ENCODE peak calls at places on chromosomes 12 and 14, in six cellular contexts. One of them, this sample, is unnamed.

GRCh38 chr14:106844608-106845285 is 1318.4 kb downstream of the TMEM121 start:
- DNase-seq in neuronal stem cell: no peak
- DNase-seq in H9: no peak
- DNase-seq in mesenchymal stem cell: no peak
- DNase-seq in IMR-90: no peak
- DNase-seq in trophoblast cell: peak
- DNase-seq in this sample: no peak

GRCh38 chr12:60148109-60148508 is 552.3 kb downstream of the SLC16A7 start:
- DNase-seq in mesenchymal stem cell: peak
- DNase-seq in trophoblast cell: no peak
- DNase-seq in H9: no peak
- DNase-seq in IMR-90: peak
- DNase-seq in neuronal stem cell: no peak
- DNase-seq in this sample: no peak

GRCh38 chr14:53306926-53307325 is 153.8 kb upstream of the DDHD1 start:
- DNase-seq in mesenchymal stem cell: peak
- DNase-seq in neuronal stem cell: peak
- DNase-seq in H9: no peak
- DNase-seq in trophoblast cell: no peak
- DNase-seq in IMR-90: peak
- DNase-seq in this sample: no peak

GRCh38 chr14:79080040-79080439 is 909.9 kb downstream of the NRXN3 start:
- DNase-seq in neuronal stem cell: no peak
- DNase-seq in trophoblast cell: no peak
- DNase-seq in H9: no peak
- DNase-seq in IMR-90: no peak
- DNase-seq in mesenchymal stem cell: no peak
- DNase-seq in this sample: no peak

GRCh38 chr12:13293086-13293485 is 96.6 kb downstream of the EMP1 start:
- DNase-seq in mesenchymal stem cell: no peak
- DNase-seq in H9: no peak
- DNase-seq in trophoblast cell: no peak
- DNase-seq in neuronal stem cell: no peak
- DNase-seq in IMR-90: peak
- DNase-seq in this sample: no peak

GRCh38 chr12:65673732-65674131 is 150.6 kb upstream of the HMGA2 start:
- DNase-seq in mesenchymal stem cell: peak
- DNase-seq in neuronal stem cell: no peak
- DNase-seq in trophoblast cell: no peak
- DNase-seq in H9: no peak
- DNase-seq in IMR-90: peak
- DNase-seq in this sample: no peak

GRCh38 chr14:45838597-45838996 is 585.6 kb upstream of the MIS18BP1 start:
- DNase-seq in mesenchymal stem cell: peak
- DNase-seq in neuronal stem cell: no peak
- DNase-seq in trophoblast cell: no peak
- DNase-seq in IMR-90: no peak
- DNase-seq in H9: no peak
- DNase-seq in this sample: peak

GRCh38 chr14:88079624-88080023 is 74.7 kb downstream of the GPR65 start:
- DNase-seq in trophoblast cell: no peak
- DNase-seq in mesenchymal stem cell: no peak
- DNase-seq in H9: no peak
- DNase-seq in IMR-90: no peak
- DNase-seq in neuronal stem cell: no peak
- DNase-seq in this sample: no peak

GRCh38 chr12:617304-617915 is 45.8 kb downstream of the NINJ2 start:
- DNase-seq in neuronal stem cell: no peak
- DNase-seq in IMR-90: peak
- DNase-seq in H9: no peak
- DNase-seq in trophoblast cell: no peak
- DNase-seq in mesenchymal stem cell: peak
- DNase-seq in this sample: no peak

GRCh38 chr14:32473476-32473875 is 144.4 kb downstream of the AKAP6 start:
- DNase-seq in H9: no peak
- DNase-seq in IMR-90: no peak
- DNase-seq in trophoblast cell: no peak
- DNase-seq in neuronal stem cell: no peak
- DNase-seq in mesenchymal stem cell: no peak
- DNase-seq in this sample: peak

GRCh38 chr14:38405851-38406630 is 150.1 kb upstream of the CLEC14A start:
- DNase-seq in trophoblast cell: no peak
- DNase-seq in neuronal stem cell: peak
- DNase-seq in mesenchymal stem cell: peak
- DNase-seq in IMR-90: peak
- DNase-seq in H9: peak
- DNase-seq in this sample: peak

GRCh38 chr12:107501681-107502080 is 183.9 kb upstream of the PWP1 start:
- DNase-seq in IMR-90: no peak
- DNase-seq in trophoblast cell: no peak
- DNase-seq in mesenchymal stem cell: no peak
- DNase-seq in neuronal stem cell: no peak
- DNase-seq in H9: no peak
- DNase-seq in this sample: no peak

GRCh38 chr14:106694638-106695393 is 1168.4 kb downstream of the TMEM121 start:
- DNase-seq in neuronal stem cell: no peak
- DNase-seq in IMR-90: no peak
- DNase-seq in mesenchymal stem cell: no peak
- DNase-seq in H9: no peak
- DNase-seq in trophoblast cell: no peak
- DNase-seq in this sample: no peak

GRCh38 chr14:61033851-61034250 is 52.8 kb downstream of the SLC38A6 start:
- DNase-seq in H9: no peak
- DNase-seq in neuronal stem cell: no peak
- DNase-seq in mesenchymal stem cell: no peak
- DNase-seq in trophoblast cell: no peak
- DNase-seq in IMR-90: peak
- DNase-seq in this sample: no peak

GRCh38 chr14:61031026-61031425 is 50.0 kb downstream of the SLC38A6 start:
- DNase-seq in IMR-90: no peak
- DNase-seq in trophoblast cell: no peak
- DNase-seq in mesenchymal stem cell: no peak
- DNase-seq in H9: no peak
- DNase-seq in neuronal stem cell: no peak
- DNase-seq in this sample: no peak

GRCh38 chr14:61033024-61033423 is 52.0 kb downstream of the SLC38A6 start:
- DNase-seq in neuronal stem cell: no peak
- DNase-seq in mesenchymal stem cell: no peak
- DNase-seq in IMR-90: no peak
- DNase-seq in trophoblast cell: no peak
- DNase-seq in H9: no peak
- DNase-seq in this sample: no peak

GRCh38 chr14:61034416-61035100 is 53.5 kb downstream of the SLC38A6 start:
- DNase-seq in neuronal stem cell: no peak
- DNase-seq in IMR-90: no peak
- DNase-seq in mesenchymal stem cell: no peak
- DNase-seq in trophoblast cell: no peak
- DNase-seq in H9: no peak
- DNase-seq in this sample: no peak
- H3K27ac ChIP-seq in neuronal stem cell: no peak
- H3K27ac ChIP-seq in IMR-90: no peak
- H3K27ac ChIP-seq in mesenchymal stem cell: peak
- H3K27ac ChIP-seq in trophoblast cell: no peak
- H3K27ac ChIP-seq in H9: no peak
- H3K27ac ChIP-seq in this sample: no peak

GRCh38 chr14:23538785-23539184 is 12.8 kb downstream of the ZFHX2 start:
- DNase-seq in mesenchymal stem cell: no peak
- DNase-seq in trophoblast cell: no peak
- DNase-seq in neuronal stem cell: no peak
- DNase-seq in H9: peak
- DNase-seq in IMR-90: peak
- DNase-seq in this sample: peak
- H4K8ac ChIP-seq in mesenchymal stem cell: peak
- H4K8ac ChIP-seq in trophoblast cell: no peak
- H4K8ac ChIP-seq in neuronal stem cell: no peak
- H4K8ac ChIP-seq in H9: no peak
- H4K8ac ChIP-seq in IMR-90: no peak
- H4K8ac ChIP-seq in this sample: no peak

DNA sequence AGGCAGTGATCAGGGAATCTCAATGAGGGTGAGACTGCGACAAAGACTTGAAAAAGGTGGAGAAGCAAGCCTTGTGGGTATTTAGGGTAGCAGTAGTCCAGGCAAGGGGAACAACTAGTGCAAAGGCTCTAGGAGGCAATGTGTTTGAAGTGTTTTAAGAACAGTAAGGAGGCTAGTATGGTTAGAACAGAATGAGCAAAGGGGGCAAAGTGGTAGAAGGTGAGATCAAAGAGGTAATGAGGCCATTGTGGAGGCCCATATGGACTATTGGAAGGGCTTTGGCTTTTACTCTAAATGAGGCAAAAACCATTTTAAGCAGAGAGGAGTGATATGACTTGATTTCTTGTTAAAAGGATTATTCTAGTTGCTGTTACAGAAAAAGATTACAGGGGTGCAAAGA is 16.8 kb downstream of the HIF1A start:
- DNase-seq in H9: no peak
- DNase-seq in trophoblast cell: no peak
- DNase-seq in IMR-90: no peak
- DNase-seq in mesenchymal stem cell: no peak
- DNase-seq in neuronal stem cell: no peak
- DNase-seq in this sample: no peak
- H3K9ac ChIP-seq in H9: no peak
- H3K9ac ChIP-seq in trophoblast cell: no peak
- H3K9ac ChIP-seq in IMR-90: no peak
- H3K9ac ChIP-seq in mesenchymal stem cell: peak
- H3K9ac ChIP-seq in neuronal stem cell: no peak
- H3K9ac ChIP-seq in this sample: no peak

GRCh38 chr12:2804390-2805145 is 7.9 kb upstream of the ITFG2 start:
- DNase-seq in mesenchymal stem cell: peak
- DNase-seq in neuronal stem cell: no peak
- DNase-seq in IMR-90: peak
- DNase-seq in trophoblast cell: peak
- DNase-seq in H9: no peak
- DNase-seq in this sample: no peak
- H3K27ac ChIP-seq in mesenchymal stem cell: peak
- H3K27ac ChIP-seq in neuronal stem cell: no peak
- H3K27ac ChIP-seq in IMR-90: peak
- H3K27ac ChIP-seq in trophoblast cell: no peak
- H3K27ac ChIP-seq in H9: no peak
- H3K27ac ChIP-seq in this sample: no peak

GRCh38 chr14:68609012-68609411 is 183.9 kb downstream of the ZFP36L1 start:
- DNase-seq in trophoblast cell: no peak
- DNase-seq in H9: no peak
- DNase-seq in IMR-90: no peak
- DNase-seq in neuronal stem cell: no peak
- DNase-seq in mesenchymal stem cell: no peak
- DNase-seq in this sample: no peak
- H4K8ac ChIP-seq in trophoblast cell: no peak
- H4K8ac ChIP-seq in H9: no peak
- H4K8ac ChIP-seq in IMR-90: no peak
- H4K8ac ChIP-seq in neuronal stem cell: peak
- H4K8ac ChIP-seq in mesenchymal stem cell: peak
- H4K8ac ChIP-seq in this sample: no peak